ENCODE peak calls at places on chromosomes 3 and 15, in nine cellular contexts. H is T-helper 1 cell; P is GM13976; R is nephron progenitor cell; D is NCI-H2029 treated with DMSO at 0.1 percent for 48 hours; V is colonic mucosa; N is amniotic stem cell; M is stimulated activated CD8-positive, alpha-beta memory T cell treated with anti-CD3 and anti-CD28 coated beads, Interleukin-4, amount 100 ng/mL, for 48 hours; K is effector CD4-positive, alpha-beta T cell. Y is an unnamed sample.

GRCh38 chr15:69321041-69321554 is 22.4 kb downstream of the PAQR5 start:
- DNase-seq in H (no peak), P (no peak), R (no peak), D (no peak), V (peak), N (no peak), M (no peak), K (no peak), Y (no peak)

GRCh38 chr3:197615430-197615829 is 59.7 kb upstream of the BDH1 start:
- DNase-seq in H (no peak), P (no peak), R (no peak), D (no peak), V (no peak), N (no peak), M (no peak), K (no peak), Y (no peak)

GRCh38 chr3:30723211-30723610 is 116.8 kb downstream of the TGFBR2 start:
- DNase-seq in H (no peak), P (no peak), R (no peak), D (no peak), V (no peak), N (no peak), M (no peak), K (no peak), Y (no peak)

GRCh38 chr3:52527039-52527731 is 6.5 kb downstream of the NT5DC2 start:
- DNase-seq in H (no peak), P (no peak), R (no peak), D (no peak), V (no peak), N (no peak), M (no peak), K (no peak), Y (no peak)

GRCh38 chr15:74231475-74231874 is 4.7 kb upstream of the CCDC33 start:
- DNase-seq in H (no peak), P (no peak), R (no peak), D (no peak), V (no peak), N (no peak), M (no peak), K (no peak), Y (no peak)

GRCh38 chr15:28955686-28956421 is 70.1 kb downstream of the APBA2 start:
- DNase-seq in H (no peak), P (no peak), R (no peak), D (no peak), V (no peak), N (no peak), M (peak), K (no peak), Y (no peak)

GRCh38 chr3:186162221-186162620 is 53.3 kb upstream of the ETV5 start:
- DNase-seq in H (no peak), P (peak), R (no peak), D (no peak), V (no peak), N (no peak), M (no peak), K (no peak), Y (no peak)

GRCh38 chr3:170751083-170751893 is 118.7 kb downstream of the RPL22L1 start:
- DNase-seq in H (no peak), P (no peak), R (no peak), D (no peak), V (peak), N (peak), M (no peak), K (no peak), Y (peak)

GRCh38 chr3:31733234-31733667 is 200.5 kb downstream of the STT3B start:
- DNase-seq in H (no peak), P (no peak), R (no peak), D (peak), V (no peak), N (no peak), M (no peak), K (no peak), Y (peak)

GRCh38 chr15:92907229-92907628 is 7.1 kb downstream of the CHD2 start:
- DNase-seq in H (no peak), P (no peak), R (no peak), D (no peak), V (no peak), N (no peak), M (no peak), K (no peak), Y (no peak)

GRCh38 chr15:71462638-71463037 is 347.4 kb downstream of the THSD4 start:
- DNase-seq in H (no peak), P (no peak), R (no peak), D (no peak), V (no peak), N (no peak), M (no peak), K (no peak), Y (no peak)

Y was measured in stomach.